ENCODE peak calls at places on chromosomes 5 and 9, in seven cellular contexts. One of them, this sample, is unnamed.
A peak's percentile ranks its signal among the peaks of the same experiment; 100 is the strongest.

GRCh38 chr5:127723571-127723970 is 20.4 kb downstream of the CCDC192 start:
- DNase-seq in A673: no peak
- DNase-seq in hepatocyte: peak; percentile 24
- DNase-seq in mesendoderm: no peak
- DNase-seq in H7: no peak
- DNase-seq in choroid plexus epithelial cell: peak; percentile 62
- DNase-seq in activated naive CD8-positive, alpha-beta T cell treated with anti-CD3 and anti-CD28 coated beads, Interleukin-2, amount 50 U/mL, for 24 hours: no peak
- DNase-seq in this sample: no peak

GRCh38 chr9:108677776-108678175 is 178.0 kb downstream of the ACTL7B start:
- DNase-seq in mesendoderm: no peak
- DNase-seq in activated naive CD8-positive, alpha-beta T cell treated with anti-CD3 and anti-CD28 coated beads, Interleukin-2, amount 50 U/mL, for 24 hours: no peak
- DNase-seq in choroid plexus epithelial cell: no peak
- DNase-seq in A673: no peak
- DNase-seq in H7: no peak
- DNase-seq in hepatocyte: no peak
- DNase-seq in this sample: no peak

GRCh38 chr5:1654786-1655495 is 131.2 kb upstream of the LPCAT1 start:
- DNase-seq in choroid plexus epithelial cell: no peak
- DNase-seq in A673: no peak
- DNase-seq in hepatocyte: no peak
- DNase-seq in activated naive CD8-positive, alpha-beta T cell treated with anti-CD3 and anti-CD28 coated beads, Interleukin-2, amount 50 U/mL, for 24 hours: no peak
- DNase-seq in H7: peak; percentile 54
- DNase-seq in mesendoderm: no peak
- DNase-seq in this sample: no peak

GRCh38 chr5:81601912-81602311 is 149.0 kb downstream of the SSBP2 start:
- DNase-seq in H7: no peak
- DNase-seq in choroid plexus epithelial cell: peak; percentile 47
- DNase-seq in A673: peak; percentile 10
- DNase-seq in activated naive CD8-positive, alpha-beta T cell treated with anti-CD3 and anti-CD28 coated beads, Interleukin-2, amount 50 U/mL, for 24 hours: no peak
- DNase-seq in mesendoderm: peak; percentile 10
- DNase-seq in hepatocyte: no peak
- DNase-seq in this sample: no peak

GRCh38 chr5:122844916-122845252 is 529 bp upstream of the SNX24 start:
- DNase-seq in hepatocyte: no peak
- DNase-seq in activated naive CD8-positive, alpha-beta T cell treated with anti-CD3 and anti-CD28 coated beads, Interleukin-2, amount 50 U/mL, for 24 hours: peak; percentile 5
- DNase-seq in choroid plexus epithelial cell: no peak
- DNase-seq in H7: peak; percentile 36
- DNase-seq in mesendoderm: no peak
- DNase-seq in A673: no peak
- DNase-seq in this sample: no peak

GRCh38 chr9:128265348-128265847 is 10.4 kb downstream of the GOLGA2 start:
- DNase-seq in choroid plexus epithelial cell: no peak
- DNase-seq in activated naive CD8-positive, alpha-beta T cell treated with anti-CD3 and anti-CD28 coated beads, Interleukin-2, amount 50 U/mL, for 24 hours: no peak
- DNase-seq in mesendoderm: no peak
- DNase-seq in H7: no peak
- DNase-seq in hepatocyte: no peak
- DNase-seq in A673: no peak
- DNase-seq in this sample: no peak

GRCh38 chr5:87453801-87454200 is 41.1 kb upstream of the CCNH start:
- DNase-seq in hepatocyte: no peak
- DNase-seq in choroid plexus epithelial cell: no peak
- DNase-seq in mesendoderm: no peak
- DNase-seq in H7: no peak
- DNase-seq in activated naive CD8-positive, alpha-beta T cell treated with anti-CD3 and anti-CD28 coated beads, Interleukin-2, amount 50 U/mL, for 24 hours: no peak
- DNase-seq in A673: no peak
- DNase-seq in this sample: no peak

GRCh38 chr5:131209175-131209505 is 38.4 kb downstream of the LYRM7 start:
- DNase-seq in activated naive CD8-positive, alpha-beta T cell treated with anti-CD3 and anti-CD28 coated beads, Interleukin-2, amount 50 U/mL, for 24 hours: no peak
- DNase-seq in mesendoderm: no peak
- DNase-seq in hepatocyte: no peak
- DNase-seq in choroid plexus epithelial cell: no peak
- DNase-seq in H7: no peak
- DNase-seq in A673: no peak
- DNase-seq in this sample: no peak

GRCh38 chr9:111386386-111386785 is 56.4 kb upstream of the OR2K2 start:
- DNase-seq in mesendoderm: no peak
- DNase-seq in choroid plexus epithelial cell: no peak
- DNase-seq in A673: no peak
- DNase-seq in H7: no peak
- DNase-seq in hepatocyte: no peak
- DNase-seq in activated naive CD8-positive, alpha-beta T cell treated with anti-CD3 and anti-CD28 coated beads, Interleukin-2, amount 50 U/mL, for 24 hours: no peak
- DNase-seq in this sample: no peak

GRCh38 chr9:78962186-78962585 is 609.6 kb upstream of the TLE4 start:
- DNase-seq in mesendoderm: no peak
- DNase-seq in activated naive CD8-positive, alpha-beta T cell treated with anti-CD3 and anti-CD28 coated beads, Interleukin-2, amount 50 U/mL, for 24 hours: no peak
- DNase-seq in H7: no peak
- DNase-seq in hepatocyte: no peak
- DNase-seq in A673: no peak
- DNase-seq in choroid plexus epithelial cell: no peak
- DNase-seq in this sample: no peak

GRCh38 chr5:1107167-1108007 is 4.5 kb downstream of the SLC12A7 start:
- DNase-seq in mesendoderm: peak; percentile 41
- DNase-seq in choroid plexus epithelial cell: no peak
- DNase-seq in hepatocyte: peak; percentile 65
- DNase-seq in A673: no peak
- DNase-seq in activated naive CD8-positive, alpha-beta T cell treated with anti-CD3 and anti-CD28 coated beads, Interleukin-2, amount 50 U/mL, for 24 hours: no peak
- DNase-seq in H7: peak; percentile 91
- DNase-seq in this sample: peak; percentile 42

GRCh38 chr5:83632874-83633273 is 87.8 kb downstream of the HAPLN1 start:
- DNase-seq in choroid plexus epithelial cell: peak; percentile 96
- DNase-seq in activated naive CD8-positive, alpha-beta T cell treated with anti-CD3 and anti-CD28 coated beads, Interleukin-2, amount 50 U/mL, for 24 hours: no peak
- DNase-seq in mesendoderm: no peak
- DNase-seq in hepatocyte: no peak
- DNase-seq in A673: no peak
- DNase-seq in H7: no peak
- DNase-seq in this sample: no peak

GRCh38 chr5:56649569-56649968 is 165.8 kb upstream of the MAP3K1 start:
- DNase-seq in choroid plexus epithelial cell: peak; percentile 60
- DNase-seq in H7: no peak
- DNase-seq in hepatocyte: no peak
- DNase-seq in A673: peak; percentile 26
- DNase-seq in mesendoderm: no peak
- DNase-seq in activated naive CD8-positive, alpha-beta T cell treated with anti-CD3 and anti-CD28 coated beads, Interleukin-2, amount 50 U/mL, for 24 hours: no peak
- DNase-seq in this sample: no peak

GRCh38 chr5:56085205-56085604 is 90.4 kb upstream of the IL6ST start:
- DNase-seq in H7: no peak
- DNase-seq in A673: no peak
- DNase-seq in mesendoderm: no peak
- DNase-seq in choroid plexus epithelial cell: peak; percentile 69
- DNase-seq in hepatocyte: no peak
- DNase-seq in activated naive CD8-positive, alpha-beta T cell treated with anti-CD3 and anti-CD28 coated beads, Interleukin-2, amount 50 U/mL, for 24 hours: no peak
- DNase-seq in this sample: no peak

GRCh38 chr5:145936401-145937131 is at the start of gene SH3RF2:
- DNase-seq in H7: peak; percentile 89
- DNase-seq in choroid plexus epithelial cell: peak; percentile 91
- DNase-seq in activated naive CD8-positive, alpha-beta T cell treated with anti-CD3 and anti-CD28 coated beads, Interleukin-2, amount 50 U/mL, for 24 hours: peak; percentile 21
- DNase-seq in A673: peak; percentile 96
- DNase-seq in hepatocyte: peak; percentile 85
- DNase-seq in mesendoderm: peak; percentile 97
- DNase-seq in this sample: peak; percentile 54

GRCh38 chr5:10595678-10596309 is 31.9 kb downstream of the ANKRD33B start:
- DNase-seq in activated naive CD8-positive, alpha-beta T cell treated with anti-CD3 and anti-CD28 coated beads, Interleukin-2, amount 50 U/mL, for 24 hours: peak; percentile 50
- DNase-seq in H7: no peak
- DNase-seq in choroid plexus epithelial cell: peak; percentile 91
- DNase-seq in mesendoderm: no peak
- DNase-seq in A673: peak; percentile 59
- DNase-seq in hepatocyte: peak; percentile 69
- DNase-seq in this sample: peak; percentile 56

GRCh38 chr5:15203376-15203775 is 296.6 kb upstream of the FBXL7 start:
- DNase-seq in hepatocyte: no peak
- DNase-seq in H7: no peak
- DNase-seq in A673: no peak
- DNase-seq in activated naive CD8-positive, alpha-beta T cell treated with anti-CD3 and anti-CD28 coated beads, Interleukin-2, amount 50 U/mL, for 24 hours: no peak
- DNase-seq in choroid plexus epithelial cell: peak; percentile 4
- DNase-seq in mesendoderm: no peak
- DNase-seq in this sample: no peak

GRCh38 chr5:10233505-10233904 is 16.2 kb downstream of the ATPSCKMT start:
- DNase-seq in H7: peak; percentile 56
- DNase-seq in mesendoderm: peak; percentile 68
- DNase-seq in A673: peak; percentile 74
- DNase-seq in choroid plexus epithelial cell: peak; percentile 97
- DNase-seq in hepatocyte: peak; percentile 80
- DNase-seq in activated naive CD8-positive, alpha-beta T cell treated with anti-CD3 and anti-CD28 coated beads, Interleukin-2, amount 50 U/mL, for 24 hours: no peak
- DNase-seq in this sample: no peak

GRCh38 chr9:95556521-95556920 is 39.8 kb upstream of the PTCH1 start:
- DNase-seq in activated naive CD8-positive, alpha-beta T cell treated with anti-CD3 and anti-CD28 coated beads, Interleukin-2, amount 50 U/mL, for 24 hours: no peak
- DNase-seq in choroid plexus epithelial cell: no peak
- DNase-seq in mesendoderm: no peak
- DNase-seq in hepatocyte: no peak
- DNase-seq in A673: no peak
- DNase-seq in H7: peak; percentile 70
- DNase-seq in this sample: no peak

GRCh38 chr9:129428890-129429577 is 191.9 kb downstream of the C9orf50 start:
- DNase-seq in activated naive CD8-positive, alpha-beta T cell treated with anti-CD3 and anti-CD28 coated beads, Interleukin-2, amount 50 U/mL, for 24 hours: no peak
- DNase-seq in hepatocyte: no peak
- DNase-seq in A673: no peak
- DNase-seq in H7: no peak
- DNase-seq in choroid plexus epithelial cell: no peak
- DNase-seq in mesendoderm: no peak
- DNase-seq in this sample: no peak

GRCh38 chr9:133119461-133120342 is 1.3 kb downstream of the RALGDS start:
- DNase-seq in activated naive CD8-positive, alpha-beta T cell treated with anti-CD3 and anti-CD28 coated beads, Interleukin-2, amount 50 U/mL, for 24 hours: no peak
- DNase-seq in mesendoderm: no peak
- DNase-seq in A673: no peak
- DNase-seq in H7: peak; percentile 76
- DNase-seq in hepatocyte: peak; percentile 59
- DNase-seq in choroid plexus epithelial cell: peak; percentile 13
- DNase-seq in this sample: no peak

GRCh38 chr9:125631391-125632085 is 75.5 kb downstream of the MAPKAP1 start:
- DNase-seq in H7: peak; percentile 64
- DNase-seq in activated naive CD8-positive, alpha-beta T cell treated with anti-CD3 and anti-CD28 coated beads, Interleukin-2, amount 50 U/mL, for 24 hours: no peak
- DNase-seq in A673: peak; percentile 58
- DNase-seq in hepatocyte: peak; percentile 56
- DNase-seq in choroid plexus epithelial cell: peak; percentile 80
- DNase-seq in mesendoderm: peak; percentile 65
- DNase-seq in this sample: peak; percentile 48

GRCh38 chr5:158100373-158100902 is 241.5 kb upstream of the CLINT1 start:
- DNase-seq in activated naive CD8-positive, alpha-beta T cell treated with anti-CD3 and anti-CD28 coated beads, Interleukin-2, amount 50 U/mL, for 24 hours: no peak
- DNase-seq in A673: no peak
- DNase-seq in hepatocyte: no peak
- DNase-seq in choroid plexus epithelial cell: no peak
- DNase-seq in H7: no peak
- DNase-seq in mesendoderm: no peak
- DNase-seq in this sample: no peak

GRCh38 chr9:6566409-6567139 is 79.0 kb downstream of the GLDC start:
- DNase-seq in hepatocyte: peak; percentile 27
- DNase-seq in H7: no peak
- DNase-seq in mesendoderm: peak; percentile 55
- DNase-seq in A673: peak; percentile 49
- DNase-seq in choroid plexus epithelial cell: peak; percentile 95
- DNase-seq in activated naive CD8-positive, alpha-beta T cell treated with anti-CD3 and anti-CD28 coated beads, Interleukin-2, amount 50 U/mL, for 24 hours: peak; percentile 8
- DNase-seq in this sample: peak; percentile 42

GRCh38 chr5:108637110-108637509 is 110.6 kb upstream of the FER start:
- DNase-seq in activated naive CD8-positive, alpha-beta T cell treated with anti-CD3 and anti-CD28 coated beads, Interleukin-2, amount 50 U/mL, for 24 hours: no peak
- DNase-seq in mesendoderm: no peak
- DNase-seq in H7: no peak
- DNase-seq in A673: no peak
- DNase-seq in hepatocyte: no peak
- DNase-seq in choroid plexus epithelial cell: peak; percentile 65
- DNase-seq in this sample: no peak

GRCh38 chr5:84249918-84250635 is 134.6 kb downstream of the EDIL3 start:
- DNase-seq in H7: peak; percentile 11
- DNase-seq in activated naive CD8-positive, alpha-beta T cell treated with anti-CD3 and anti-CD28 coated beads, Interleukin-2, amount 50 U/mL, for 24 hours: no peak
- DNase-seq in A673: peak; percentile 39
- DNase-seq in choroid plexus epithelial cell: peak; percentile 90
- DNase-seq in mesendoderm: peak; percentile 56
- DNase-seq in hepatocyte: peak; percentile 7
- DNase-seq in this sample: no peak

GRCh38 chr5:53739111-53739510 is 178.7 kb downstream of the NDUFS4 start:
- DNase-seq in mesendoderm: no peak
- DNase-seq in H7: no peak
- DNase-seq in choroid plexus epithelial cell: no peak
- DNase-seq in activated naive CD8-positive, alpha-beta T cell treated with anti-CD3 and anti-CD28 coated beads, Interleukin-2, amount 50 U/mL, for 24 hours: no peak
- DNase-seq in A673: no peak
- DNase-seq in hepatocyte: no peak
- DNase-seq in this sample: no peak

GRCh38 chr5:126812199-126812570 is 35.2 kb downstream of the LMNB1 start:
- DNase-seq in H7: no peak
- DNase-seq in activated naive CD8-positive, alpha-beta T cell treated with anti-CD3 and anti-CD28 coated beads, Interleukin-2, amount 50 U/mL, for 24 hours: no peak
- DNase-seq in hepatocyte: no peak
- DNase-seq in A673: peak; percentile 18
- DNase-seq in mesendoderm: no peak
- DNase-seq in choroid plexus epithelial cell: no peak
- DNase-seq in this sample: no peak

GRCh38 chr9:77649109-77649812 is 1.1 kb upstream of the GNA14 start:
- DNase-seq in hepatocyte: no peak
- DNase-seq in A673: peak; percentile 28
- DNase-seq in mesendoderm: peak; percentile 56
- DNase-seq in H7: peak; percentile 45
- DNase-seq in activated naive CD8-positive, alpha-beta T cell treated with anti-CD3 and anti-CD28 coated beads, Interleukin-2, amount 50 U/mL, for 24 hours: no peak
- DNase-seq in choroid plexus epithelial cell: peak; percentile 68
- DNase-seq in this sample: no peak

GRCh38 chr5:96408276-96408777 is 24.7 kb downstream of the PCSK1 start:
- DNase-seq in mesendoderm: no peak
- DNase-seq in choroid plexus epithelial cell: peak; percentile 72
- DNase-seq in hepatocyte: no peak
- DNase-seq in H7: no peak
- DNase-seq in A673: no peak
- DNase-seq in activated naive CD8-positive, alpha-beta T cell treated with anti-CD3 and anti-CD28 coated beads, Interleukin-2, amount 50 U/mL, for 24 hours: no peak
- DNase-seq in this sample: no peak

GRCh38 chr5:139658501-139658927 is 10.4 kb downstream of the CXXC5 start:
- DNase-seq in hepatocyte: no peak
- DNase-seq in activated naive CD8-positive, alpha-beta T cell treated with anti-CD3 and anti-CD28 coated beads, Interleukin-2, amount 50 U/mL, for 24 hours: no peak
- DNase-seq in A673: peak; percentile 84
- DNase-seq in mesendoderm: no peak
- DNase-seq in H7: peak; percentile 72
- DNase-seq in choroid plexus epithelial cell: no peak
- DNase-seq in this sample: no peak

GRCh38 chr5:118533166-118533565 is 455.2 kb downstream of the DTWD2 start:
- DNase-seq in A673: no peak
- DNase-seq in mesendoderm: no peak
- DNase-seq in activated naive CD8-positive, alpha-beta T cell treated with anti-CD3 and anti-CD28 coated beads, Interleukin-2, amount 50 U/mL, for 24 hours: no peak
- DNase-seq in H7: no peak
- DNase-seq in choroid plexus epithelial cell: no peak
- DNase-seq in hepatocyte: no peak
- DNase-seq in this sample: no peak

GRCh38 chr9:132044176-132044880 is 35.3 kb downstream of the MED27 start:
- DNase-seq in choroid plexus epithelial cell: no peak
- DNase-seq in hepatocyte: no peak
- DNase-seq in activated naive CD8-positive, alpha-beta T cell treated with anti-CD3 and anti-CD28 coated beads, Interleukin-2, amount 50 U/mL, for 24 hours: no peak
- DNase-seq in A673: no peak
- DNase-seq in mesendoderm: no peak
- DNase-seq in H7: no peak
- DNase-seq in this sample: no peak

GRCh38 chr5:154401931-154402330 is 43.9 kb upstream of the SAP30L start:
- DNase-seq in A673: no peak
- DNase-seq in H7: no peak
- DNase-seq in choroid plexus epithelial cell: no peak
- DNase-seq in hepatocyte: no peak
- DNase-seq in activated naive CD8-positive, alpha-beta T cell treated with anti-CD3 and anti-CD28 coated beads, Interleukin-2, amount 50 U/mL, for 24 hours: no peak
- DNase-seq in mesendoderm: no peak
- DNase-seq in this sample: no peak

GRCh38 chr9:127661342-127661741 is 45.4 kb upstream of the CFAP157 start:
- DNase-seq in choroid plexus epithelial cell: no peak
- DNase-seq in mesendoderm: peak; percentile 25
- DNase-seq in hepatocyte: no peak
- DNase-seq in A673: no peak
- DNase-seq in activated naive CD8-positive, alpha-beta T cell treated with anti-CD3 and anti-CD28 coated beads, Interleukin-2, amount 50 U/mL, for 24 hours: no peak
- DNase-seq in H7: peak; percentile 63
- DNase-seq in this sample: no peak

GRCh38 chr5:14715481-14715880 is 51.0 kb downstream of the OTULIN start:
- DNase-seq in choroid plexus epithelial cell: peak; percentile 54
- DNase-seq in A673: no peak
- DNase-seq in H7: no peak
- DNase-seq in hepatocyte: no peak
- DNase-seq in activated naive CD8-positive, alpha-beta T cell treated with anti-CD3 and anti-CD28 coated beads, Interleukin-2, amount 50 U/mL, for 24 hours: no peak
- DNase-seq in mesendoderm: no peak
- DNase-seq in this sample: no peak

GRCh38 chr5:177142778-177143177 is 9.2 kb downstream of the NSD1 start:
- DNase-seq in A673: no peak
- DNase-seq in mesendoderm: no peak
- DNase-seq in hepatocyte: no peak
- DNase-seq in H7: no peak
- DNase-seq in activated naive CD8-positive, alpha-beta T cell treated with anti-CD3 and anti-CD28 coated beads, Interleukin-2, amount 50 U/mL, for 24 hours: no peak
- DNase-seq in choroid plexus epithelial cell: no peak
- DNase-seq in this sample: no peak

GRCh38 chr5:42566658-42567313 is 143.5 kb downstream of the GHR start:
- DNase-seq in mesendoderm: no peak
- DNase-seq in H7: no peak
- DNase-seq in A673: peak; percentile 6
- DNase-seq in choroid plexus epithelial cell: peak; percentile 66
- DNase-seq in activated naive CD8-positive, alpha-beta T cell treated with anti-CD3 and anti-CD28 coated beads, Interleukin-2, amount 50 U/mL, for 24 hours: no peak
- DNase-seq in hepatocyte: no peak
- DNase-seq in this sample: no peak